ENCODE peak calls at places on chromosome 4, in four cellular contexts. X, M, F and U are unnamed samples. For H3K4me1, the result is how much of the 10 kb centered on the place peaks cover.

GRCh38 chr4:140256335-140256734 is 102.4 kb upstream of the MAML3 start:
- DNase-seq in X (no peak), M (no peak), F (no peak), U (no peak)

GRCh38 chr4:11343536-11343935 is 85.2 kb downstream of the HS3ST1 start:
- DNase-seq in X (no peak), M (no peak), F (no peak), U (no peak)

GRCh38 chr4:16217300-16218051 is 8.8 kb downstream of the TAPT1 start:
- DNase-seq in X (no peak), M (no peak), F (no peak), U (no peak)

GRCh38 chr4:157128395-157128794 is 52.4 kb downstream of the GLRB start:
- DNase-seq in X (no peak), M (no peak), F (no peak), U (no peak)

GRCh38 chr4:98710831-98711230 is 52.4 kb upstream of the TSPAN5 start:
- DNase-seq in X (no peak), M (no peak), F (no peak), U (no peak)

GRCh38 chr4:78776729-78777555 is 792 bp downstream of the BMP2K start:
- DNase-seq in X (peak), M (peak), F (peak), U (peak)

GRCh38 chr4:47771020-47771419 is 66.8 kb downstream of the CORIN start:
- DNase-seq in X (no peak), M (no peak), F (no peak), U (no peak)

GRCh38 chr4:2437475-2438215 is 18.9 kb downstream of the CFAP99 start:
- DNase-seq in X (no peak), M (no peak), F (no peak), U (no peak)

GRCh38 chr4:157713342-157713741 is 459.5 kb downstream of the GASK1B start:
- DNase-seq in X (no peak), M (no peak), F (no peak), U (no peak)

GRCh38 chr4:40241936-40242590 is 45.2 kb downstream of the RHOH start:
- DNase-seq in X (no peak), M (no peak), F (no peak), U (no peak)

GRCh38 chr4:188534297-188534696 is 395.1 kb downstream of the TRIML1 start:
- DNase-seq in X (no peak), M (no peak), F (no peak), U (no peak)

GRCh38 chr4:160835789-160836188 is 1328.0 kb downstream of the FSTL5 start:
- DNase-seq in X (no peak), M (no peak), F (no peak), U (no peak)

GRCh38 chr4:155442267-155443105 is 65.7 kb upstream of the MAP9 start:
- DNase-seq in X (no peak), M (peak), F (peak), U (peak)

GRCh38 chr4:81828991-81829390 is 357.3 kb upstream of the RASGEF1B start:
- DNase-seq in X (no peak), M (no peak), F (no peak), U (no peak)

GRCh38 chr4:74206088-74206826 is 48.3 kb downstream of the MTHFD2L start:
- DNase-seq in X (no peak), M (no peak), F (no peak), U (no peak)

GRCh38 chr4:165398570-165398969 is 19.8 kb downstream of the CPE start:
- DNase-seq in X (no peak), M (no peak), F (no peak), U (no peak)

GRCh38 chr4:169032883-169033645 is 23.0 kb upstream of the CBR4 start:
- DNase-seq in X (no peak), M (no peak), F (no peak), U (no peak)

GRCh38 chr4:176920694-176921093 is 128.0 kb upstream of the VEGFC start:
- DNase-seq in X (no peak), M (no peak), F (no peak), U (no peak)

GRCh38 chr4:177573487-177573886 is 131.2 kb upstream of the AGA start:
- DNase-seq in X (no peak), M (no peak), F (no peak), U (no peak)

GRCh38 chr4:179353791-179354190 is 1911.6 kb upstream of the AGA start:
- DNase-seq in X (no peak), M (no peak), F (no peak), U (no peak)

GRCh38 chr4:121070696-121071639 is 1.4 kb downstream of the NDNF start:
- DNase-seq in X (no peak), M (peak), F (peak), U (no peak)

GRCh38 chr4:5037553-5038551 is 13.4 kb upstream of the STK32B start:
- DNase-seq in X (no peak), M (no peak), F (no peak), U (no peak)

GRCh38 chr4:14184265-14184664 is 556.7 kb upstream of the BOD1L1 start:
- DNase-seq in X (no peak), M (no peak), F (no peak), U (no peak)

GRCh38 chr4:6845574-6845973 is 63.0 kb downstream of the KIAA0232 start:
- DNase-seq in X (no peak), M (no peak), F (no peak), U (no peak)

GRCh38 chr4:121656269-121656641 is 40.5 kb downstream of the ANXA5 start:
- DNase-seq in X (no peak), M (peak), F (peak), U (no peak)

GRCh38 chr4:183098080-183098722 is 856 bp upstream of the WWC2 start:
- DNase-seq in X (no peak), M (peak), F (peak), U (no peak)

GRCh38 chr4:13527983-13528822 is 16.1 kb downstream of the NKX3-2 start:
- DNase-seq in X (no peak), M (no peak), F (no peak), U (no peak)

GRCh38 chr4:61211781-61212180 is 11.7 kb downstream of the ADGRL3 start:
- DNase-seq in X (no peak), M (no peak), F (no peak), U (no peak)

GRCh38 chr4:165651901-165652300 is 221.1 kb upstream of the TLL1 start:
- DNase-seq in X (no peak), M (no peak), F (no peak), U (no peak)

GRCh38 chr4:84159767-84160166 is 339.3 kb downstream of the NKX6-1 start:
- DNase-seq in X (no peak), M (no peak), F (no peak), U (no peak)

GRCh38 chr4:89492476-89493110 is 185.0 kb upstream of the GPRIN3 start:
- DNase-seq in X (no peak), M (no peak), F (no peak), U (no peak)

GRCh38 chr4:65007841-65008439 is 598.7 kb upstream of the TECRL start:
- DNase-seq in X (no peak), M (no peak), F (no peak), U (no peak)

GRCh38 chr4:22500831-22501714 is 14.8 kb downstream of the ADGRA3 start:
- DNase-seq in X (no peak), M (no peak), F (no peak), U (no peak)

DNA sequence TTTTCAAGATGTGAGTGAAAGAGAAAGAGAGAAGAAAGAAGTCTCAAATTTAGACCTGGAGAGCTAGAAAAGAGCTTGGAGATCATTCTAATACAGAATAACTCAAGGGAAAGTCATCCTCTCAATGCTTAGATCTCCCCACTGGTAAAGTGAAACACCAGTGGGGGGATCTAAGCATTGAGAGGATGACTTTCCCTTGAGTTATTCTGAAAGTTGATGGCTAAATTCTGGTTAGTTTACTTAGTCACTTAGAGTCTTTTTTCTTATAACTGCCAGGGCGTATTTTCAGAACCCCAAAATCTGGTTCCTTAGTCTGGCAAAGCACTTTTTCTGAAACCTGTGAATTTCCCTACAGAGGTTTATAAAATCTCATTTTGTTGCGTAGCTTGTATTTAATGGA is 198.6 kb downstream of the ARHGAP24 start:
- DNase-seq in X (no peak), M (no peak), F (no peak), U (no peak)
- H3K4me1 ChIP-seq in X (under half), M (under half), F (under half), U (under half)

DNA sequence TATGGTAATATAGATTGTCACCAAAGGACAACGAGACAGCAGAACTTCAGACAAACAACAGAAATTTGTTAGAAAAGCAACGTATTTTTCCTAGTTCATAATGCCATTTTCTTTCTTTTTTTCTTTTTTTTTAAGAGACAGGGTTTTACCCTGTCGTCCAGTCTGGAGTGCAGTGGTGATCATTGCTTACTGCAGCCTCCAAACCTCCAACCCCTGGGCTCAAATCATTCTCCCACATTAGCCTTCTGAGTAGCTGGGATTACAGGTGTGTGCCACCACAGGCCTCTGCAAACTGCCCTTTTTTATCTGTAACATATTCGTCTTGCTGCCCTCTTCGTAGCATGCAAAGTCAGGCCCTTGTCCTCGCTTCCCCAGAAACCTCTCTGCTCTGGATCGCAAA is 116.5 kb upstream of the PDLIM3 start:
- DNase-seq in X (no peak), M (no peak), F (no peak), U (no peak)
- H3K27ac ChIP-seq in X (peak), M (no peak), F (peak), U (no peak)

GRCh38 chr4:76601791-76602190 is 166.8 kb downstream of the SHROOM3 start:
- DNase-seq in X (no peak), M (no peak), F (no peak), U (no peak)
- H3K4me1 ChIP-seq in X (under half), M (under half), F (under half), U (under half)

GRCh38 chr4:101981756-101982155 is 191.2 kb downstream of the BANK1 start:
- DNase-seq in X (no peak), M (no peak), F (no peak), U (no peak)
- H3K27ac ChIP-seq in X (peak), M (no peak), F (no peak), U (no peak)

GRCh38 chr4:8150152-8151090 is 8.2 kb downstream of the ABLIM2 start:
- DNase-seq in X (no peak), M (no peak), F (no peak), U (no peak)
- H3K4me1 ChIP-seq in X (under half), M (under half), F (under half), U (under half)

GRCh38 chr4:86947494-86948120 is 12.8 kb downstream of the AFF1 start:
- DNase-seq in X (no peak), M (no peak), F (no peak), U (no peak)
- H3K27ac ChIP-seq in X (peak), M (no peak), F (no peak), U (no peak)

GRCh38 chr4:153519677-153520076 is 53.5 kb downstream of the TMEM131L start:
- DNase-seq in X (no peak), M (no peak), F (no peak), U (no peak)

GRCh38 chr4:153521467-153521866 is 55.3 kb downstream of the TMEM131L start:
- DNase-seq in X (no peak), M (peak), F (no peak), U (peak)

GRCh38 chr4:153521995-153522799 is 56.0 kb downstream of the TMEM131L start:
- DNase-seq in X (no peak), M (peak), F (no peak), U (peak)

GRCh38 chr4:153520227-153520626 is 54.1 kb downstream of the TMEM131L start:
- DNase-seq in X (no peak), M (no peak), F (no peak), U (no peak)

DNA sequence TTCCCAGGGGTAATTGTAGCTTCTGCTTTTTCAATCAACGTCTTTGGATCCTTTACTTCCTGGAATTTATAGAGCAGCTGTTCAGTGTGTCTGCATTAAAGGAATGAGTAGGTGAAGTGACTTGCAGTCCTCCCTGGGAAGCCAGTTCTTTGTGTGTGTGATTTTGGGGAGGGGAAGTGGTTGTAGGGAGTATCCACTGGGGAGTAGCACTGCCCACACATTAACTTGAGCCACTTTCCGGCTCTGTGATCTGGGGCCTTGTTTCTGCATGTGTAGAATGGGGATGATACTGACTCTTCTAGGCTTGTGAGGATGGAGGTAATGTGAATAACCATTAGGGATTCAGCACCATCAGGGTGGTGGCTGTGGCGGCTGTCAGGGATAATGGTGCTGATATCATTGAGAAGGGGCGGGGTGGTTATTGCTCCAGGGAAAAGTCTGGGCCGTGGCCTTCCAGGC is 54.7 kb downstream of the TMEM131L start:
- DNase-seq in X (no peak), M (no peak), F (no peak), U (no peak)
- H3K4me1 ChIP-seq in X (under half), M (half or more), F (under half), U (half or more)

GRCh38 chr4:24595662-24596061 is 11.3 kb upstream of the DHX15 start:
- DNase-seq in X (no peak), M (no peak), F (no peak), U (no peak)
- H3K27ac ChIP-seq in X (no peak), M (no peak), F (no peak), U (no peak)

DNA sequence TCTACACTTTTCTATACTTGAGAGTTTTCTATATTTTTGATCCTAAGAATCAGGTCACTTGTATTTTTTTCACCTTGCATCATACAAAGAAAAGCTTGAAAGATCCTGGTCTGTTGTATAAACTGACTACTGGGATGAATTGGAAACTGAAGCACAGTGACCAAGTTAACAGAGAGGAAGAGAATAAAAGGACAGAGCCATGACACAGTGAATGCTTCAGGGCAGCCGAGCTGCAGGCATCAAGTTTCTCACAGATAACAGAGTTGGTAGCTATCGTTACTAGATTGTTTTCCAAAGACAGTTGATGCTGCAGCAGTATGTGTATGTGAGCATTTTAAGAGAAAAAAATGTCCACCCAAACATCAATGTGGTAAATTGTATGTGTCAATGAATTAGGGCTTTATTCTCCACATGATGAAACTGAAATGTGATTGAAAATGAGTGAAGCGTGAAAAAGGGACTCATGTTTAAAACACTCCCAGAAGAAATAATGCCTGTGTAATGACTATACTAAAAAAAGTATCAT is 1032.7 kb downstream of the ADGRL3 start:
- DNase-seq in X (no peak), M (no peak), F (no peak), U (no peak)
- H3K4me1 ChIP-seq in X (under half), M (under half), F (under half), U (under half)